ENCODE peak calls at places on chromosomes 16 and 17, in eight cellular contexts. One of them, this sample, is unnamed.

GRCh38 chr17:28828294-28829040 is 14.1 kb downstream of the FAM222B start:
- DNase-seq in NCI-H774: no peak
- DNase-seq in Kasumi-1: no peak
- DNase-seq in stimulated activated CD8-positive, alpha-beta memory T cell treated with anti-CD3 and anti-CD28 coated beads, Interleukin-12 subunit alpha, Interleukin-12 subunit beta, amount 100 ng/mL, for 4 hours: no peak
- DNase-seq in endothelial cell: no peak
- DNase-seq in glutamatergic neuron: no peak
- DNase-seq in ovary: no peak
- DNase-seq in AG04449: no peak
- DNase-seq in this sample: no peak

GRCh38 chr16:49492090-49492801 is 118.6 kb downstream of the C16orf78 start:
- DNase-seq in glutamatergic neuron: peak
- DNase-seq in ovary: peak
- DNase-seq in NCI-H774: peak
- DNase-seq in Kasumi-1: peak
- DNase-seq in stimulated activated CD8-positive, alpha-beta memory T cell treated with anti-CD3 and anti-CD28 coated beads, Interleukin-12 subunit alpha, Interleukin-12 subunit beta, amount 100 ng/mL, for 4 hours: peak
- DNase-seq in AG04449: no peak
- DNase-seq in endothelial cell: peak
- DNase-seq in this sample: peak

GRCh38 chr16:49407873-49408565 is 34.4 kb downstream of the C16orf78 start:
- DNase-seq in stimulated activated CD8-positive, alpha-beta memory T cell treated with anti-CD3 and anti-CD28 coated beads, Interleukin-12 subunit alpha, Interleukin-12 subunit beta, amount 100 ng/mL, for 4 hours: peak
- DNase-seq in NCI-H774: peak
- DNase-seq in endothelial cell: peak
- DNase-seq in Kasumi-1: peak
- DNase-seq in glutamatergic neuron: peak
- DNase-seq in AG04449: peak
- DNase-seq in ovary: peak
- DNase-seq in this sample: peak

GRCh38 chr16:15650019-15650697 is at the start of gene NDE1:
- DNase-seq in Kasumi-1: peak
- DNase-seq in ovary: peak
- DNase-seq in NCI-H774: peak
- DNase-seq in endothelial cell: peak
- DNase-seq in glutamatergic neuron: peak
- DNase-seq in stimulated activated CD8-positive, alpha-beta memory T cell treated with anti-CD3 and anti-CD28 coated beads, Interleukin-12 subunit alpha, Interleukin-12 subunit beta, amount 100 ng/mL, for 4 hours: peak
- DNase-seq in AG04449: no peak
- DNase-seq in this sample: peak

GRCh38 chr16:5615868-5616642 is 518.5 kb upstream of the EEF2KMT start:
- DNase-seq in ovary: no peak
- DNase-seq in Kasumi-1: peak
- DNase-seq in NCI-H774: peak
- DNase-seq in AG04449: no peak
- DNase-seq in glutamatergic neuron: peak
- DNase-seq in endothelial cell: peak
- DNase-seq in stimulated activated CD8-positive, alpha-beta memory T cell treated with anti-CD3 and anti-CD28 coated beads, Interleukin-12 subunit alpha, Interleukin-12 subunit beta, amount 100 ng/mL, for 4 hours: no peak
- DNase-seq in this sample: peak

GRCh38 chr17:55416000-55416399 is 5.6 kb downstream of the MMD start:
- DNase-seq in NCI-H774: no peak
- DNase-seq in ovary: no peak
- DNase-seq in glutamatergic neuron: no peak
- DNase-seq in endothelial cell: no peak
- DNase-seq in stimulated activated CD8-positive, alpha-beta memory T cell treated with anti-CD3 and anti-CD28 coated beads, Interleukin-12 subunit alpha, Interleukin-12 subunit beta, amount 100 ng/mL, for 4 hours: no peak
- DNase-seq in AG04449: no peak
- DNase-seq in Kasumi-1: no peak
- DNase-seq in this sample: no peak

GRCh38 chr17:66939461-66940114 is 24.9 kb upstream of the CACNG4 start:
- DNase-seq in endothelial cell: no peak
- DNase-seq in AG04449: no peak
- DNase-seq in Kasumi-1: no peak
- DNase-seq in NCI-H774: no peak
- DNase-seq in stimulated activated CD8-positive, alpha-beta memory T cell treated with anti-CD3 and anti-CD28 coated beads, Interleukin-12 subunit alpha, Interleukin-12 subunit beta, amount 100 ng/mL, for 4 hours: no peak
- DNase-seq in ovary: no peak
- DNase-seq in glutamatergic neuron: no peak
- DNase-seq in this sample: no peak

GRCh38 chr16:85036398-85037049 is 8.9 kb downstream of the KIAA0513 start:
- DNase-seq in NCI-H774: no peak
- DNase-seq in Kasumi-1: no peak
- DNase-seq in ovary: no peak
- DNase-seq in glutamatergic neuron: no peak
- DNase-seq in AG04449: no peak
- DNase-seq in stimulated activated CD8-positive, alpha-beta memory T cell treated with anti-CD3 and anti-CD28 coated beads, Interleukin-12 subunit alpha, Interleukin-12 subunit beta, amount 100 ng/mL, for 4 hours: no peak
- DNase-seq in endothelial cell: no peak
- DNase-seq in this sample: no peak

GRCh38 chr17:77429985-77430752 is 289.4 kb downstream of the SEC14L1 start:
- DNase-seq in Kasumi-1: peak
- DNase-seq in endothelial cell: peak
- DNase-seq in ovary: peak
- DNase-seq in NCI-H774: peak
- DNase-seq in AG04449: peak
- DNase-seq in glutamatergic neuron: peak
- DNase-seq in stimulated activated CD8-positive, alpha-beta memory T cell treated with anti-CD3 and anti-CD28 coated beads, Interleukin-12 subunit alpha, Interleukin-12 subunit beta, amount 100 ng/mL, for 4 hours: peak
- DNase-seq in this sample: peak

GRCh38 chr17:11986939-11987329 is 10.3 kb downstream of the ZNF18 start:
- DNase-seq in NCI-H774: no peak
- DNase-seq in glutamatergic neuron: no peak
- DNase-seq in endothelial cell: no peak
- DNase-seq in Kasumi-1: peak
- DNase-seq in stimulated activated CD8-positive, alpha-beta memory T cell treated with anti-CD3 and anti-CD28 coated beads, Interleukin-12 subunit alpha, Interleukin-12 subunit beta, amount 100 ng/mL, for 4 hours: no peak
- DNase-seq in ovary: no peak
- DNase-seq in AG04449: no peak
- DNase-seq in this sample: no peak

GRCh38 chr16:22329199-22329695 is 32.0 kb downstream of the POLR3E start:
- DNase-seq in ovary: no peak
- DNase-seq in AG04449: no peak
- DNase-seq in endothelial cell: no peak
- DNase-seq in NCI-H774: no peak
- DNase-seq in Kasumi-1: no peak
- DNase-seq in stimulated activated CD8-positive, alpha-beta memory T cell treated with anti-CD3 and anti-CD28 coated beads, Interleukin-12 subunit alpha, Interleukin-12 subunit beta, amount 100 ng/mL, for 4 hours: no peak
- DNase-seq in glutamatergic neuron: no peak
- DNase-seq in this sample: no peak

GRCh38 chr17:29113334-29113733 is 66.9 kb downstream of the MYO18A start:
- DNase-seq in AG04449: no peak
- DNase-seq in ovary: no peak
- DNase-seq in glutamatergic neuron: no peak
- DNase-seq in stimulated activated CD8-positive, alpha-beta memory T cell treated with anti-CD3 and anti-CD28 coated beads, Interleukin-12 subunit alpha, Interleukin-12 subunit beta, amount 100 ng/mL, for 4 hours: no peak
- DNase-seq in NCI-H774: no peak
- DNase-seq in endothelial cell: no peak
- DNase-seq in Kasumi-1: no peak
- DNase-seq in this sample: no peak

GRCh38 chr16:84464116-84464515 is 40.3 kb downstream of the MEAK7 start:
- DNase-seq in NCI-H774: no peak
- DNase-seq in glutamatergic neuron: no peak
- DNase-seq in Kasumi-1: no peak
- DNase-seq in AG04449: no peak
- DNase-seq in endothelial cell: no peak
- DNase-seq in stimulated activated CD8-positive, alpha-beta memory T cell treated with anti-CD3 and anti-CD28 coated beads, Interleukin-12 subunit alpha, Interleukin-12 subunit beta, amount 100 ng/mL, for 4 hours: no peak
- DNase-seq in ovary: no peak
- DNase-seq in this sample: no peak

GRCh38 chr17:72139213-72139612 is 18.4 kb downstream of the SOX9 start:
- DNase-seq in NCI-H774: no peak
- DNase-seq in Kasumi-1: no peak
- DNase-seq in endothelial cell: no peak
- DNase-seq in glutamatergic neuron: no peak
- DNase-seq in stimulated activated CD8-positive, alpha-beta memory T cell treated with anti-CD3 and anti-CD28 coated beads, Interleukin-12 subunit alpha, Interleukin-12 subunit beta, amount 100 ng/mL, for 4 hours: no peak
- DNase-seq in ovary: no peak
- DNase-seq in AG04449: no peak
- DNase-seq in this sample: no peak

GRCh38 chr16:2365895-2366294 is 25.4 kb upstream of the ABCA3 start:
- DNase-seq in AG04449: peak
- DNase-seq in stimulated activated CD8-positive, alpha-beta memory T cell treated with anti-CD3 and anti-CD28 coated beads, Interleukin-12 subunit alpha, Interleukin-12 subunit beta, amount 100 ng/mL, for 4 hours: no peak
- DNase-seq in Kasumi-1: no peak
- DNase-seq in endothelial cell: no peak
- DNase-seq in NCI-H774: no peak
- DNase-seq in glutamatergic neuron: no peak
- DNase-seq in ovary: no peak
- DNase-seq in this sample: no peak

GRCh38 chr17:62704381-62704971 is 77.0 kb downstream of the MRC2 start:
- DNase-seq in Kasumi-1: no peak
- DNase-seq in glutamatergic neuron: no peak
- DNase-seq in endothelial cell: peak
- DNase-seq in ovary: peak
- DNase-seq in AG04449: no peak
- DNase-seq in NCI-H774: peak
- DNase-seq in stimulated activated CD8-positive, alpha-beta memory T cell treated with anti-CD3 and anti-CD28 coated beads, Interleukin-12 subunit alpha, Interleukin-12 subunit beta, amount 100 ng/mL, for 4 hours: no peak
- DNase-seq in this sample: no peak

GRCh38 chr17:28948873-28949184 is 2.5 kb downstream of the PHF12 start:
- DNase-seq in glutamatergic neuron: no peak
- DNase-seq in stimulated activated CD8-positive, alpha-beta memory T cell treated with anti-CD3 and anti-CD28 coated beads, Interleukin-12 subunit alpha, Interleukin-12 subunit beta, amount 100 ng/mL, for 4 hours: no peak
- DNase-seq in ovary: no peak
- DNase-seq in AG04449: no peak
- DNase-seq in NCI-H774: no peak
- DNase-seq in Kasumi-1: no peak
- DNase-seq in endothelial cell: no peak
- DNase-seq in this sample: no peak

GRCh38 chr16:87874639-87875472 is 5.5 kb upstream of the SLC7A5 start:
- DNase-seq in AG04449: no peak
- DNase-seq in Kasumi-1: no peak
- DNase-seq in endothelial cell: no peak
- DNase-seq in stimulated activated CD8-positive, alpha-beta memory T cell treated with anti-CD3 and anti-CD28 coated beads, Interleukin-12 subunit alpha, Interleukin-12 subunit beta, amount 100 ng/mL, for 4 hours: peak
- DNase-seq in glutamatergic neuron: no peak
- DNase-seq in ovary: no peak
- DNase-seq in NCI-H774: no peak
- DNase-seq in this sample: peak

GRCh38 chr17:79943354-79944241 is 92.1 kb downstream of the TBC1D16 start:
- DNase-seq in ovary: peak
- DNase-seq in endothelial cell: no peak
- DNase-seq in stimulated activated CD8-positive, alpha-beta memory T cell treated with anti-CD3 and anti-CD28 coated beads, Interleukin-12 subunit alpha, Interleukin-12 subunit beta, amount 100 ng/mL, for 4 hours: no peak
- DNase-seq in AG04449: no peak
- DNase-seq in glutamatergic neuron: no peak
- DNase-seq in NCI-H774: no peak
- DNase-seq in Kasumi-1: no peak
- DNase-seq in this sample: no peak

GRCh38 chr17:62727916-62728672 is 80.0 kb downstream of the MARCHF10 start:
- DNase-seq in AG04449: no peak
- DNase-seq in NCI-H774: no peak
- DNase-seq in ovary: no peak
- DNase-seq in Kasumi-1: peak
- DNase-seq in stimulated activated CD8-positive, alpha-beta memory T cell treated with anti-CD3 and anti-CD28 coated beads, Interleukin-12 subunit alpha, Interleukin-12 subunit beta, amount 100 ng/mL, for 4 hours: no peak
- DNase-seq in endothelial cell: no peak
- DNase-seq in glutamatergic neuron: peak
- DNase-seq in this sample: no peak

GRCh38 chr17:51650202-51650601 is 389.9 kb downstream of the UTP18 start:
- DNase-seq in Kasumi-1: no peak
- DNase-seq in endothelial cell: no peak
- DNase-seq in AG04449: no peak
- DNase-seq in ovary: no peak
- DNase-seq in glutamatergic neuron: no peak
- DNase-seq in stimulated activated CD8-positive, alpha-beta memory T cell treated with anti-CD3 and anti-CD28 coated beads, Interleukin-12 subunit alpha, Interleukin-12 subunit beta, amount 100 ng/mL, for 4 hours: no peak
- DNase-seq in NCI-H774: no peak
- DNase-seq in this sample: no peak

GRCh38 chr17:31525801-31526549 is 134.5 kb downstream of the RAB11FIP4 start:
- DNase-seq in AG04449: no peak
- DNase-seq in endothelial cell: peak
- DNase-seq in Kasumi-1: no peak
- DNase-seq in stimulated activated CD8-positive, alpha-beta memory T cell treated with anti-CD3 and anti-CD28 coated beads, Interleukin-12 subunit alpha, Interleukin-12 subunit beta, amount 100 ng/mL, for 4 hours: no peak
- DNase-seq in ovary: no peak
- DNase-seq in glutamatergic neuron: peak
- DNase-seq in NCI-H774: no peak
- DNase-seq in this sample: no peak

GRCh38 chr17:64534187-64534586 is 27.4 kb downstream of the CEP95 start:
- DNase-seq in stimulated activated CD8-positive, alpha-beta memory T cell treated with anti-CD3 and anti-CD28 coated beads, Interleukin-12 subunit alpha, Interleukin-12 subunit beta, amount 100 ng/mL, for 4 hours: no peak
- DNase-seq in Kasumi-1: peak
- DNase-seq in NCI-H774: no peak
- DNase-seq in endothelial cell: peak
- DNase-seq in AG04449: no peak
- DNase-seq in glutamatergic neuron: no peak
- DNase-seq in ovary: no peak
- DNase-seq in this sample: no peak

GRCh38 chr16:70548936-70549335 is 25.3 kb downstream of the SF3B3 start:
- DNase-seq in Kasumi-1: no peak
- DNase-seq in glutamatergic neuron: no peak
- DNase-seq in NCI-H774: no peak
- DNase-seq in ovary: no peak
- DNase-seq in endothelial cell: no peak
- DNase-seq in stimulated activated CD8-positive, alpha-beta memory T cell treated with anti-CD3 and anti-CD28 coated beads, Interleukin-12 subunit alpha, Interleukin-12 subunit beta, amount 100 ng/mL, for 4 hours: no peak
- DNase-seq in AG04449: no peak
- DNase-seq in this sample: no peak

GRCh38 chr17:81499601-81499970 is 13.0 kb downstream of the ACTG1 start:
- DNase-seq in ovary: no peak
- DNase-seq in endothelial cell: no peak
- DNase-seq in NCI-H774: no peak
- DNase-seq in Kasumi-1: no peak
- DNase-seq in stimulated activated CD8-positive, alpha-beta memory T cell treated with anti-CD3 and anti-CD28 coated beads, Interleukin-12 subunit alpha, Interleukin-12 subunit beta, amount 100 ng/mL, for 4 hours: no peak
- DNase-seq in glutamatergic neuron: no peak
- DNase-seq in AG04449: no peak
- DNase-seq in this sample: no peak

GRCh38 chr17:75105269-75106080 is 4.3 kb upstream of the ARMC7 start:
- DNase-seq in ovary: no peak
- DNase-seq in glutamatergic neuron: peak
- DNase-seq in AG04449: no peak
- DNase-seq in endothelial cell: peak
- DNase-seq in stimulated activated CD8-positive, alpha-beta memory T cell treated with anti-CD3 and anti-CD28 coated beads, Interleukin-12 subunit alpha, Interleukin-12 subunit beta, amount 100 ng/mL, for 4 hours: no peak
- DNase-seq in NCI-H774: peak
- DNase-seq in Kasumi-1: peak
- DNase-seq in this sample: no peak

GRCh38 chr16:53518550-53519416 is 15.8 kb upstream of the AKTIP start:
- DNase-seq in ovary: no peak
- DNase-seq in Kasumi-1: peak
- DNase-seq in stimulated activated CD8-positive, alpha-beta memory T cell treated with anti-CD3 and anti-CD28 coated beads, Interleukin-12 subunit alpha, Interleukin-12 subunit beta, amount 100 ng/mL, for 4 hours: peak
- DNase-seq in glutamatergic neuron: no peak
- DNase-seq in NCI-H774: no peak
- DNase-seq in endothelial cell: peak
- DNase-seq in AG04449: no peak
- DNase-seq in this sample: no peak

GRCh38 chr17:67244621-67245072 is 349 bp downstream of the HELZ start:
- DNase-seq in Kasumi-1: no peak
- DNase-seq in AG04449: no peak
- DNase-seq in ovary: peak
- DNase-seq in endothelial cell: no peak
- DNase-seq in glutamatergic neuron: peak
- DNase-seq in stimulated activated CD8-positive, alpha-beta memory T cell treated with anti-CD3 and anti-CD28 coated beads, Interleukin-12 subunit alpha, Interleukin-12 subunit beta, amount 100 ng/mL, for 4 hours: peak
- DNase-seq in NCI-H774: no peak
- DNase-seq in this sample: no peak

GRCh38 chr17:76462556-76463290 is 4.7 kb upstream of the AANAT start:
- DNase-seq in glutamatergic neuron: no peak
- DNase-seq in endothelial cell: no peak
- DNase-seq in ovary: no peak
- DNase-seq in stimulated activated CD8-positive, alpha-beta memory T cell treated with anti-CD3 and anti-CD28 coated beads, Interleukin-12 subunit alpha, Interleukin-12 subunit beta, amount 100 ng/mL, for 4 hours: no peak
- DNase-seq in NCI-H774: no peak
- DNase-seq in AG04449: no peak
- DNase-seq in Kasumi-1: no peak
- DNase-seq in this sample: no peak

GRCh38 chr16:65574311-65574966 is 452.6 kb upstream of the CDH11 start:
- DNase-seq in glutamatergic neuron: no peak
- DNase-seq in AG04449: no peak
- DNase-seq in stimulated activated CD8-positive, alpha-beta memory T cell treated with anti-CD3 and anti-CD28 coated beads, Interleukin-12 subunit alpha, Interleukin-12 subunit beta, amount 100 ng/mL, for 4 hours: no peak
- DNase-seq in ovary: no peak
- DNase-seq in endothelial cell: no peak
- DNase-seq in NCI-H774: no peak
- DNase-seq in Kasumi-1: no peak
- DNase-seq in this sample: no peak

GRCh38 chr16:57310801-57311200 is 26.3 kb upstream of the PLLP start:
- DNase-seq in stimulated activated CD8-positive, alpha-beta memory T cell treated with anti-CD3 and anti-CD28 coated beads, Interleukin-12 subunit alpha, Interleukin-12 subunit beta, amount 100 ng/mL, for 4 hours: no peak
- DNase-seq in glutamatergic neuron: no peak
- DNase-seq in Kasumi-1: no peak
- DNase-seq in endothelial cell: no peak
- DNase-seq in AG04449: no peak
- DNase-seq in ovary: no peak
- DNase-seq in NCI-H774: no peak
- DNase-seq in this sample: no peak

This sample was measured in H1.